ENCODE peak calls at places on chromosomes 4 and X, in eight cellular contexts. A is mesothelial cell of epicardium, O is prostate gland, U is uterus, R is left ventricle myocardium inferior, I is left lung, P is upper lobe of right lung, E is epithelial cell of esophagus. H is an unnamed sample.

GRCh38 chrX:103211012-103211715 is 3.7 kb upstream of the BEX4 start:
- DNase-seq in A (no peak), O (peak; percentile 28), U (peak; percentile 21), R (no peak), I (no peak), P (no peak), E (peak; percentile 53), H (no peak)

GRCh38 chrX:40176256-40176978 is 78.7 kb upstream of the BCOR start:
- DNase-seq in A (no peak), O (peak; percentile 50), U (peak; percentile 67), R (peak; percentile 76), I (peak; percentile 92), P (peak; percentile 90), E (peak; percentile 10), H (peak; percentile 72)

GRCh38 chrX:79592259-79592658 is 225.1 kb upstream of the ITM2A start:
- DNase-seq in A (no peak), O (no peak), U (no peak), R (no peak), I (no peak), P (no peak), E (no peak), H (no peak)

GRCh38 chr4:127632420-127633403 is at the start of gene INTU:
- DNase-seq in A (peak; percentile 84), O (peak; percentile 96), U (peak; percentile 89), R (peak; percentile 92), I (peak; percentile 91), P (peak; percentile 95), E (peak; percentile 98), H (no peak)

GRCh38 chrX:111041018-111041462 is 55.0 kb upstream of the PAK3 start:
- DNase-seq in A (no peak), O (no peak), U (no peak), R (no peak), I (no peak), P (no peak), E (peak; percentile 76), H (no peak)

GRCh38 chr4:100294356-100294755 is 104.1 kb upstream of the DDIT4L start:
- DNase-seq in A (no peak), O (no peak), U (no peak), R (no peak), I (no peak), P (no peak), E (no peak), H (no peak)

GRCh38 chr4:40550900-40551546 is 78.6 kb downstream of the RBM47 start:
- DNase-seq in A (no peak), O (peak; percentile 51), U (no peak), R (no peak), I (no peak), P (no peak), E (peak; percentile 75), H (no peak)

GRCh38 chrX:132120913-132121312 is 6.9 kb downstream of the FRMD7 start:
- DNase-seq in A (no peak), O (no peak), U (no peak), R (no peak), I (no peak), P (no peak), E (no peak), H (no peak)

GRCh38 chr4:856468-856901 is 30.6 kb upstream of the CPLX1 start:
- DNase-seq in A (no peak), O (no peak), U (no peak), R (no peak), I (peak; percentile 40), P (peak; percentile 40), E (no peak), H (no peak)

GRCh38 chrX:45537936-45538335 is 337.3 kb upstream of the DIPK2B start:
- DNase-seq in A (no peak), O (no peak), U (no peak), R (no peak), I (no peak), P (no peak), E (peak; percentile 72), H (no peak)

GRCh38 chr4:107757860-107758476 is 37.9 kb upstream of the PAPSS1 start:
- DNase-seq in A (no peak), O (no peak), U (no peak), R (no peak), I (no peak), P (no peak), E (peak; percentile 50), H (no peak)

GRCh38 chrX:107672955-107673378 is 44.7 kb downstream of the PRPS1 start:
- DNase-seq in A (no peak), O (peak; percentile 58), U (peak; percentile 83), R (peak; percentile 67), I (peak; percentile 83), P (peak; percentile 87), E (peak; percentile 80), H (peak; percentile 57)

GRCh38 chr4:108181704-108182103 is 13.0 kb upstream of the LEF1 start:
- DNase-seq in A (no peak), O (no peak), U (no peak), R (no peak), I (no peak), P (no peak), E (no peak), H (no peak)

GRCh38 chr4:165079476-165079875 is 25.8 kb downstream of the TRIM75 start:
- DNase-seq in A (no peak), O (peak; percentile 60), U (no peak), R (peak; percentile 43), I (no peak), P (no peak), E (peak; percentile 76), H (no peak)

GRCh38 chr4:3865986-3866812 is 100.0 kb downstream of the ADRA2C start:
- DNase-seq in A (peak; percentile 18), O (no peak), U (no peak), R (no peak), I (peak; percentile 60), P (peak; percentile 60), E (no peak), H (no peak)

GRCh38 chr4:173264245-173264959 is 69.8 kb downstream of the HMGB2 start:
- DNase-seq in A (no peak), O (no peak), U (peak; percentile 29), R (peak; percentile 65), I (no peak), P (no peak), E (no peak), H (no peak)

GRCh38 chr4:86856896-86857295 is 7.7 kb upstream of the SLC10A6 start:
- DNase-seq in A (no peak), O (no peak), U (no peak), R (no peak), I (no peak), P (no peak), E (no peak), H (no peak)

GRCh38 chrX:3134316-3134715 is 93.0 kb downstream of the ARSF start:
- DNase-seq in A (no peak), O (no peak), U (no peak), R (no peak), I (no peak), P (no peak), E (no peak), H (no peak)

GRCh38 chr4:79083406-79084010 is 144.3 kb upstream of the PAQR3 start:
- DNase-seq in A (no peak), O (peak; percentile 78), U (no peak), R (no peak), I (no peak), P (no peak), E (no peak), H (no peak)

GRCh38 chr4:139242511-139243051 is 37.4 kb downstream of the MGARP start:
- DNase-seq in A (no peak), O (no peak), U (no peak), R (no peak), I (no peak), P (no peak), E (peak; percentile 88), H (no peak)

GRCh38 chrX:314049-314448 is 4.5 kb downstream of the GTPBP6 start:
- DNase-seq in A (no peak), O (no peak), U (no peak), R (peak; percentile 12), I (peak; percentile 79), P (no peak), E (no peak), H (no peak)

GRCh38 chr4:6783111-6783981 is 819 bp downstream of the KIAA0232 start:
- DNase-seq in A (peak; percentile 91), O (peak; percentile 91), U (peak; percentile 94), R (peak; percentile 91), I (peak; percentile 97), P (peak; percentile 95), E (peak; percentile 89), H (peak; percentile 87)
- TF ChIP-seq CTCF in A (no peak), O (no peak), U (no peak), R (peak; percentile 25), I (no peak), P (no peak), E (no peak), H (no peak)

GRCh38 chrX:18897611-18898010 is 86.3 kb downstream of the PHKA2 start:
- DNase-seq in A (no peak), O (no peak), U (no peak), R (no peak), I (no peak), P (no peak), E (no peak), H (no peak)

GRCh38 chrX:18894156-18894555 is 89.8 kb downstream of the PHKA2 start:
- DNase-seq in A (no peak), O (no peak), U (no peak), R (no peak), I (no peak), P (no peak), E (no peak), H (no peak)

GRCh38 chrX:18896680-18897544 is 87.0 kb downstream of the PHKA2 start:
- DNase-seq in A (no peak), O (no peak), U (no peak), R (no peak), I (no peak), P (no peak), E (no peak), H (no peak)

GRCh38 chrX:18893536-18893935 is 90.4 kb downstream of the PHKA2 start:
- DNase-seq in A (no peak), O (no peak), U (no peak), R (no peak), I (no peak), P (no peak), E (no peak), H (no peak)

GRCh38 chrX:18895157-18895952 is 88.6 kb downstream of the PHKA2 start:
- DNase-seq in A (no peak), O (peak; percentile 58), U (peak; percentile 41), R (peak; percentile 50), I (no peak), P (peak; percentile 66), E (peak; percentile 88), H (no peak)
- TF ChIP-seq CTCF in A (no peak), O (peak; percentile 35), U (no peak), R (peak; percentile 66), I (no peak), P (peak; percentile 39), E (peak; percentile 61), H (no peak)

DNA sequence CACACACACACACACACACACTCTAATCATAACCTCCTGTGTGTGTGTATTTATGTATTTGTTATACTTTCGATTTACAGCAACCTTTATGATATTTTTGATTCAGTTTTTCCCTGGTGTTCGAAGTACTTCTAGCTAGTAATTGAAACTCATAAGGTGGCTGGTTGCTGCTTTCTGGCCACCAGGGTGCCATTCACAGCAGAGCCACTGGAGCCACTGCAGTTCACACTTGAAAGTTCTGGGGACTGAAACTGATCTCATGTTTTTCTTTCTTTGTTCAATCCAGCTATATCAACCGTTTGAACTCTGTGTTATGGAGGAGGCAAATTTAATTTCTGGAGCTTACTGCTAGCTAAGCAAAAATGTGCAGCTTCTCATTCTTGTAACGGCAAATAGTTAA is 419.4 kb downstream of the ADGRL3 start:
- DNase-seq in A (no peak), O (no peak), U (no peak), R (no peak), I (no peak), P (no peak), E (no peak), H (no peak)
- TF ChIP-seq CTCF in A (no peak), O (no peak), U (no peak), R (no peak), I (no peak), P (no peak), E (peak; percentile 33), H (no peak)

GRCh38 chrX:21839334-21840198 is at the start of gene MBTPS2:
- DNase-seq in A (peak; percentile 49), O (peak; percentile 70), U (peak; percentile 82), R (peak; percentile 80), I (peak; percentile 87), P (peak; percentile 87), E (peak; percentile 89), H (peak; percentile 65)
- TF ChIP-seq CTCF in A (no peak), O (peak; percentile 11), U (no peak), R (no peak), I (no peak), P (peak; percentile 6), E (peak; percentile 28), H (no peak)

H was measured in natural killer cell.